ENCODE peak calls at places on chromosomes 3 and 15, in four cellular contexts. U is testis, T is lower lobe of right lung, X is spleen. J is an unnamed sample.
A peak's percentile ranks its signal among the peaks of the same experiment; 100 is the strongest.

GRCh38 chr3:128006061-128006470 is 46.2 kb upstream of the SEC61A1 start:
- DNase-seq in T (no peak), U (no peak), X (no peak), J (no peak)

GRCh38 chr15:89400997-89401590 is 66.5 kb upstream of the POLG start:
- DNase-seq in T (no peak), U (no peak), X (no peak), J (no peak)

GRCh38 chr3:154111365-154111764 is 9.8 kb upstream of the ARHGEF26 start:
- DNase-seq in T (no peak), U (no peak), X (no peak), J (no peak)

GRCh38 chr3:14925729-14926591 is 21.4 kb upstream of the NR2C2 start:
- DNase-seq in X (no peak), U (no peak), T (no peak), J (no peak)

GRCh38 chr3:190012314-190012782 is 108.3 kb downstream of the P3H2 start:
- DNase-seq in U (no peak), X (no peak), T (no peak), J (no peak)

GRCh38 chr3:133376805-133377204 is 23.1 kb upstream of the BFSP2 start:
- DNase-seq in U (no peak), X (no peak), T (no peak), J (no peak)

GRCh38 chr3:99542771-99543518 is 95.4 kb upstream of the COL8A1 start:
- DNase-seq in X (no peak), U (no peak), T (no peak), J (no peak)

GRCh38 chr3:126156468-126156867 is 23.9 kb downstream of the ALDH1L1 start:
- DNase-seq in T (peak; percentile 25), U (peak; percentile 80), X (peak; percentile 59), J (no peak)

GRCh38 chr3:123791898-123792297 is 92.2 kb downstream of the MYLK start:
- DNase-seq in U (no peak), T (no peak), X (no peak), J (no peak)

GRCh38 chr3:64848822-64849221 is 161.0 kb upstream of the ADAMTS9 start:
- DNase-seq in X (no peak), T (no peak), U (no peak), J (no peak)

GRCh38 chr3:38480930-38481329 is 15.2 kb upstream of the EXOG start:
- DNase-seq in T (no peak), U (no peak), X (no peak), J (no peak)

GRCh38 chr3:64642327-64643151 is 45.3 kb downstream of the ADAMTS9 start:
- DNase-seq in X (no peak), T (no peak), U (no peak), J (no peak)

GRCh38 chr15:101489633-101490407 is at the start of gene PCSK6:
- DNase-seq in T (no peak), X (peak; percentile 76), U (no peak), J (peak; percentile 71)

DNA sequence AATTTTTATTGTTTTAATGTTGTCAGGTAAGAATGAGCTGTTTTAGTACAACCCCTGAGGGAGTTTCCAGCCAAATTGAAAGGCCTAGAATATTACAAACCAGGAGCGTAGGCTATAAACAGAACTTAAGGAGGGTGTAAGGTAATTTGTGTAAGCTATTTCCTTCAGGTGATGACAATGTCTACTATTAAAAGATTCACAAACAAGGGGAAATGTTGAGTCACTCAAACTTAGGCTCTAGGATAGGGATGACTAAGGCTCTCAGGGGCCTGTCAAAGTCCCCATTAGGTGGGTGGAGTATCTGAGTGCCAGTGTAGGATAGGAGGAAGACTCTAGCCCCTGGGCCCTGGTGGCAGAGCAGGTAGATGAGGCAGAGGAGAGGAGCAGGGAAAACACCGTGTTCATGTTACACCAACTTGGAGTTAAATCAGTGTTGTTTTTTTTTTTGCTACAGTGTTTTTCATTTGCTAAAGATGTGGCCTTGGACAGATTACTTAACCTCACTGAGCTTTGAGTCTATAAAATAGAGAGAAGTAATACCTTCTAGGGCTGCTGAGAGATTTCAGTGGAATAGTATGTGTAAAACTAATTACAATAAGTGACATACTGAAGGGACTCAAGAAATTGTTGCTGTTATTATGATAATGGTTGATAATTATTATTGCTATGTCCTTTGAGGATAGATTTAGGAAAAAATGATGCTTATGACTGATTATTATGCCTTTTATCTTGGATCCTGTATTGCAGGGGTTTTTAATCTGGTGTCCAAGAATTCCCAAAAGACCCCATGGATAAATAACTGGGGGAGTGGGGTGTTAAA is 10.2 kb downstream of the TM4SF1 start:
- DNase-seq in U (no peak), X (no peak), T (no peak), J (no peak)
- H3K4me1 ChIP-seq in U (peaks cover 22% of the 10 kb centered on the region), X (peaks cover 22% of the 10 kb centered on the region), T (peaks cover 28% of the 10 kb centered on the region), J (peaks cover 2% of the 10 kb centered on the region)

DNA sequence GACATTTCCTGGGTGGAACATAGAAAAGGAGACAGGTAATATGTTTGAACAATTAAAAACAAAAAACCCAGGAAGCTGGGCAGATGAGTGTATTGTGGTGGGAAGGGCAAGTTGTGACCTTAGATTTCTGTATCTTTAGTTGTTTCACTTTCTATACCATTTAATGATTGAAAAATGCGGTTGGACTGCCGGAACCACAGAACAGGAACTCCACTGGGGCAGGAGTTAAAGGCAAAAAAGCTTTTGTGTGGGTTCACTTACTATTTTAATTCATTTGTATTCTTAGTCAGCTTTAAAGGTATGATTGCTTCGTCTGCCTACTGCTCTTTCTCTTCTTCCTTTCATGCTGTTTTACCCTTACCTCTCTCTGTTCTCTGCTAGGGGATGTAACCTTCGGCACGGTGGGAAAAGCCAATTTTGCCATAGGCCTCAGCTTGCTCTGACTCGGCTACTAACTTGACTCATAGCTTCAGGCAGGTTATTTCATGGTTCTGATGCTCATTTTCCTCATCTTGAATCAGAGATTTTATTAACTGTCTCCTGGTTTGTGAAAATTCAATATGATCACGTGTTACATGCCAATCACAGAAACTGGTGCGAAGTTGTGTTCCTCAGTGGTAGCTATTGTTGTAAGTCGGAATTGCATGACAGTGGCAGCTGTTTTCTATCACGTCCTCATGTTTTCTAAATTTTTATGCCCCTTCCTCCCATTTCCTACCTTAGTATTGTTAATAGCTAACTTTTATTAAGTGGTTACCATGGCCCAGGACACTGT is 1.6 kb upstream of the MCTP2 start:
- DNase-seq in T (no peak), U (no peak), X (no peak), J (no peak)
- H3K4me3 ChIP-seq in T (no peak overlapping the region), U (no peak overlapping the region), X (peak overlapping the region; percentile 77), J (no peak overlapping the region)

GRCh38 chr15:78425643-78426042 is 12.4 kb upstream of the IREB2 start:
- DNase-seq in U (no peak), T (no peak), X (no peak), J (no peak)

GRCh38 chr15:78421241-78421994 is 16.6 kb upstream of the IREB2 start:
- DNase-seq in X (no peak), U (no peak), T (no peak), J (no peak)

GRCh38 chr15:78422571-78423340 is 15.3 kb upstream of the IREB2 start:
- DNase-seq in X (peak; percentile 89), U (peak; percentile 69), T (peak; percentile 68), J (peak; percentile 78)

GRCh38 chr15:78427985-78428384 is 10.0 kb upstream of the IREB2 start:
- DNase-seq in T (no peak), U (no peak), X (no peak), J (no peak)

DNA sequence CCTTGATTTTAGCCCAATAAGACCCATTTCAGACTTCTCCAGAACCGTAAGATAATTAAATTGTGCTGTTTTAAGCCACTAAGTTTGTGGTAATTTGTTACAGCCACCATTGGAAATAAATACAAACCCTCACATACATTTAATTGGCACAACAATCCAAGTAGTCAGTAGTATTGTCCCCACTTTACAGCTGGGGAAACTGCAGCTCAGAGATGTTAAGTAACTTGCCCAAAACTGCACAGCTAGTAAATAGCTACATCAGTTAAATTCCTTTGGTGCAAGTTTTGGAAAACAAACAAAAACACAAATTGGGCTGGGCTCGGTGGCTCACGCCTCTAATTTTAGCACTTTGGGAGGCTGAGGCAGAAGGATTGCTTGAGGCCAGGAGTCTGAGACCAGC is 13.3 kb upstream of the IREB2 start:
- DNase-seq in T (no peak), U (no peak), X (no peak), J (no peak)
- H3K4me1 ChIP-seq in T (no peaks in the 10 kb centered on the region), U (no peaks in the 10 kb centered on the region), X (peaks cover 8% of the 10 kb centered on the region), J (no peaks in the 10 kb centered on the region)

DNA sequence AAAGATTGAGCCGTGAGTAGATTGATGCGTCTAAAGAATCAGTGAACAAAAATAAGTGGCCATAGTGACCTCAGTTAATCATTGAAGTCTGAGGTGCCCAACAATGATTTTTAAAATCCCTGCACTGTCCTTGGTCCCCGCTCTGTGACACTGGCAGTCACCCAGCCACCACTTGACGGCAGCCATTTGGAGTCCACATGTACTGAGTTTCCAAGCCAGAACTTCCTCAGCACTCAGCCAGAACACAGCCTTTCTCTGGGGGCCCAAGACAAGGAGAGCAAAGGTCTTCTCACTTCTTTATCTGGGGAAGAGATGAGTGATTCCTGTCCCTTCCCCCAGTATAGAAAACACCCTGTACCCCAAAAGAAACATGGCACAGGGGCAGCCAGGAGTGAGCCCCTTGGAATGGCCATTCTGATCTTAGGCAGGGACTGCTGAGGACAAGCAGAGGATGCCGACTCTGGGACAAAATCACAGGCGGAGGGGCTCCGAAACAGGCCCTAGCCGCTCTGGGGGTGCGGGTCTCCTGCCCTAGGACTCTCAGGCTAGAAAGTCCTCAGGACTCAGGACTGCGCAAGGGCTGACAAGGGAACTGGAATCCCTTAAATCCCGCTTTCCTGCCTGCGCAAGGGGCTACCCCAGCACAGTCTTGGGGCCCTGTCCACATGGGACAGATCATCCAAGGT is 12.7 kb downstream of the PAK6 start:
- DNase-seq in T (peak; percentile 6), X (peak; percentile 61), U (no peak), J (no peak)
- H3K4me3 ChIP-seq in T (no peak overlapping the region), X (peak overlapping the region; percentile 52), U (no peak overlapping the region), J (no peak overlapping the region)

GRCh38 chr15:52289629-52290081 is 5.9 kb downstream of the MYO5C start:
- DNase-seq in T (peak; percentile 63), U (peak; percentile 51), X (no peak), J (no peak)

GRCh38 chr15:52288051-52288942 is 7.3 kb downstream of the MYO5C start:
- DNase-seq in T (peak; percentile 87), U (peak; percentile 63), X (no peak), J (no peak)

GRCh38 chr15:52290329-52290728 is 5.3 kb downstream of the MYO5C start:
- DNase-seq in U (no peak), X (no peak), T (no peak), J (no peak)

GRCh38 chr15:52290800-52291199 is 4.8 kb downstream of the MYO5C start:
- DNase-seq in X (no peak), U (no peak), T (no peak), J (no peak)

DNA sequence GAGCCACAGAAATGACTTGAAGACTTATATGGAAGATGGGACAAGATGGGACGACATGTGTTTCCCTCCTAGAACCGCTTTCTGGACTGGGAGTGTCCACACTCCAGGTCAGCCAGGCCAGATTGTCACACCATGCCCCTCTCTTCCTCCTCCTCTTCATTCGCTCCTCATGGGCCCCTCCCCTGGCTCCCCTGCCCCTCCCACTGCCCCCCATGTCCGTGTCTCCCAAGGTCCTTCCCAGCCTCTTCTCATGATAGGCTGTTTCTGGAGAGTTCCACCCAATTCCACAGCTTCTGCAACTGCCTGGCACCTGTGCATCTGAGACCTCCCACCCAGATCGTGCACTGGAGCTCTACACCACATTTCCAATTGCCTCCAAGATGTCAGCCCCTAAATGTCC is 6.6 kb downstream of the MYO5C start:
- DNase-seq in X (no peak), U (no peak), T (no peak), J (no peak)
- H3K4me1 ChIP-seq in X (peaks cover 4% of the 10 kb centered on the region), U (peaks cover 23% of the 10 kb centered on the region), T (peaks cover 20% of the 10 kb centered on the region), J (peaks cover 2% of the 10 kb centered on the region)

GRCh38 chr15:42368096-42368495 is 8.8 kb downstream of the CAPN3 start:
- DNase-seq in U (no peak), X (no peak), T (no peak), J (no peak)

GRCh38 chr15:42363942-42364341 is 4.6 kb downstream of the CAPN3 start:
- DNase-seq in T (no peak), U (no peak), X (no peak), J (no peak)

GRCh38 chr15:42366151-42366550 is 6.8 kb downstream of the CAPN3 start:
- DNase-seq in U (no peak), T (no peak), X (no peak), J (no peak)

GRCh38 chr15:42364529-42364928 is 5.2 kb downstream of the CAPN3 start:
- DNase-seq in X (no peak), T (no peak), U (peak; percentile 49), J (peak; percentile 44)

GRCh38 chr15:42367041-42367440 is 7.7 kb downstream of the CAPN3 start:
- DNase-seq in T (peak; percentile 70), X (no peak), U (no peak), J (no peak)
- H3K4me3 ChIP-seq in T (no peak overlapping the region), X (no peak overlapping the region), U (no peak overlapping the region), J (no peak overlapping the region)

J was measured in right cardiac atrium.